ENCODE peak calls at places on chromosomes 11 and 22, in nine cellular contexts. E is hepatocyte, T is PC-3, M is keratinocyte, L is OCI-LY7, Y is endothelial cell of umbilical vein, K is HCT116, V is fibroblast of lung, D is neural progenitor cell. U is an unnamed sample.

GRCh38 chr11:123122341-123122740 is 60.4 kb upstream of the HSPA8 start:
- DNase-seq in E (peak; percentile 66), T (no peak), M (no peak), L (no peak), Y (no peak), K (no peak), V (peak; percentile 30), D (no peak), U (peak; percentile 71)

GRCh38 chr11:35005156-35005780 is 88.8 kb downstream of the PDHX start:
- DNase-seq in E (peak; percentile 26), T (peak; percentile 73), M (no peak), L (no peak), Y (no peak), K (no peak), V (no peak), D (no peak), U (no peak)

GRCh38 chr22:38782402-38783094 is 11.4 kb downstream of the DNAL4 start:
- DNase-seq in E (peak; percentile 27), T (no peak), M (no peak), L (no peak), Y (no peak), K (no peak), V (peak; percentile 88), D (peak; percentile 36), U (peak; percentile 96)

GRCh38 chr11:9231848-9232177 is 33.3 kb downstream of the DENND5A start:
- DNase-seq in E (no peak), T (no peak), M (no peak), L (no peak), Y (peak; percentile 86), K (no peak), V (peak; percentile 75), D (no peak), U (peak; percentile 70)

GRCh38 chr22:43154887-43155536 is 3.7 kb downstream of the TSPO start:
- DNase-seq in E (no peak), T (no peak), M (no peak), L (no peak), Y (no peak), K (no peak), V (no peak), D (no peak), U (peak; percentile 68)

GRCh38 chr11:62137276-62137861 is 13.6 kb downstream of the INCENP start:
- DNase-seq in E (no peak), T (no peak), M (no peak), L (no peak), Y (no peak), K (no peak), V (no peak), D (no peak), U (no peak)

GRCh38 chr22:29202231-29203192 is 3.2 kb upstream of the EMID1 start:
- DNase-seq in E (no peak), T (peak; percentile 31), M (no peak), L (peak; percentile 70), Y (peak; percentile 26), K (no peak), V (peak; percentile 57), D (peak; percentile 65), U (peak; percentile 93)

GRCh38 chr11:110317516-110317932 is 21.1 kb upstream of the RDX start:
- DNase-seq in E (no peak), T (peak; percentile 51), M (no peak), L (no peak), Y (peak; percentile 98), K (no peak), V (peak; percentile 70), D (no peak), U (no peak)

GRCh38 chr22:47196881-47197701 is 434.6 kb downstream of the TBC1D22A start:
- DNase-seq in E (no peak), T (no peak), M (no peak), L (no peak), Y (no peak), K (no peak), V (no peak), D (no peak), U (peak; percentile 76)

GRCh38 chr11:129230006-129230405 is 37.9 kb upstream of the ARHGAP32 start:
- DNase-seq in E (no peak), T (peak; percentile 43), M (no peak), L (no peak), Y (peak; percentile 12), K (no peak), V (no peak), D (no peak), U (no peak)

GRCh38 chr11:111808063-111808588 is 41.9 kb upstream of the PPP2R1B start:
- DNase-seq in E (no peak), T (no peak), M (no peak), L (no peak), Y (no peak), K (no peak), V (no peak), D (no peak), U (no peak)

GRCh38 chr11:10592331-10592730 is 23.9 kb upstream of the LYVE1 start:
- DNase-seq in E (peak; percentile 48), T (peak; percentile 91), M (no peak), L (no peak), Y (peak; percentile 68), K (peak; percentile 26), V (peak; percentile 97), D (no peak), U (peak; percentile 92)

DNA sequence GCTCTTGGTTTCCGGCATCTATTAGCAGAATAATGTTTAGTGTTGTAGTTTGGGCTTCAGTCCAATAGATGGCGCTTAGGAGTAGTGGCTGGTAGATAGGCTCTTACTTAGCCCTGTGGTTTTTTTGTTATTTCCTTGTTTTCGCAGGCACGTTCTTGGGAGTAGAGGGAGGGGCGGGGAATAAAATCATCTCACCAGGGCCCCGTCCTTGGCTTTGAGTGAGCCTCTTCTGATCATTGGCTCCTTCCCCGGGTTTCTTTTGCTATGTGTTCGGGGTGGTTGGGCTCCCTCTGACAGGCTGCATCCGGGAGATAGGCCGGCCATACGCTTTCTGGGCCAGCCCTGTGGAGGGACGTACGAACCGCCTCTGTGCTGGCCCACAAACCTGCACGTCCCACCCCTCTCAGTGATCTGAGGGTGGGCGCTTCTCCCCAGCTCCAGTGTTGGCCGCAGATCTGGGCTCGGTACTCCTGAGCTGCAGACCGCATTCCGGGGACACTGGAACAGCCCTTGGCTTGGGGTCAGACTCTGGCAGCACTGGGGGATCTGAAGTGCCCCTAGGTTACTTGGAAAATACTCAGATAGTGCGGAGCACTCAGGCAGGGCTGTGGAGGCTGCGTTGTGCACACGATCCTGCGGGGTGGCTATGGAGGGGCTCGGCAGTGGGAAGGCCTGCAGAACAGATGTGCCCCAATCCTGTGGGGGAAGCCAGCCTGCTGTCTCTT is 217.0 kb downstream of the DYNC2H1 start:
- DNase-seq in E (peak; percentile 69), T (peak; percentile 92), M (peak; percentile 15), L (peak; percentile 51), Y (peak; percentile 77), K (peak; percentile 58), V (peak; percentile 74), D (peak; percentile 69), U (peak; percentile 83)
- H3K4me2 ChIP-seq in E (no peak overlapping the region), T (peak overlapping the region; percentile 19), M (no peak overlapping the region), L (no peak overlapping the region), Y (no peak overlapping the region), K (peak overlapping the region; percentile 41), V (no peak overlapping the region), D (peak overlapping the region; percentile 45), U (peak overlapping the region; percentile 58)

DNA sequence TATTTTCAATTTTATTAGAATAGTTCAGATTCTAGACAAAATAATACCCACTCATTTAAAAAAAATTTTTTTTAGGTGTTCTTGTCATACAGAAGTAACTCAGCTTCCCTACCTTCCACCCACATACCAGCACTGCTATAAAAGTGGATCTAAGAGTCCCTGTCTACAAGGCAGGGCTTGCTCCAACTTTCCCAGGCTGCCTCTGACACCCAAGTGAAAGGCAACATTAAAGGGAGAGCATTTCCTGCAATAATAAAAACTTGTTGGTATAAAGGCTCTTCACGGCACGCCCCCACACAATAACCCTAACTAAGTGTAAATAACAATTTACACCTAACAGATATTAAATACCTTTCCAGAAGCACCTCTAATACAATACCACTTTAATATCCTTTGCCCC is 127.2 kb downstream of the APOL5 start:
- DNase-seq in E (no peak), T (no peak), M (no peak), L (no peak), Y (no peak), K (no peak), V (no peak), D (no peak), U (no peak)
- H4K20me1 ChIP-seq in E (no peaks in the 10 kb centered on the region), T (no peaks in the 10 kb centered on the region), M (no peaks in the 10 kb centered on the region), L (no peaks in the 10 kb centered on the region), Y (no peaks in the 10 kb centered on the region), K (no peaks in the 10 kb centered on the region), V (no peaks in the 10 kb centered on the region), D (peaks cover 15% of the 10 kb centered on the region), U (no peaks in the 10 kb centered on the region)

GRCh38 chr11:113550179-113550578 is 75.0 kb upstream of the DRD2 start:
- DNase-seq in E (no peak), T (no peak), M (no peak), L (no peak), Y (no peak), K (no peak), V (no peak), D (no peak), U (no peak)

GRCh38 chr11:113549611-113550061 is 74.4 kb upstream of the DRD2 start:
- DNase-seq in E (no peak), T (no peak), M (peak; percentile 81), L (no peak), Y (no peak), K (no peak), V (peak; percentile 57), D (no peak), U (peak; percentile 30)

GRCh38 chr11:113549061-113549460 is 73.9 kb upstream of the DRD2 start:
- DNase-seq in E (no peak), T (no peak), M (no peak), L (no peak), Y (no peak), K (no peak), V (no peak), D (no peak), U (no peak)

GRCh38 chr11:113546757-113547507 is 71.7 kb upstream of the DRD2 start:
- DNase-seq in E (no peak), T (peak; percentile 97), M (no peak), L (no peak), Y (no peak), K (no peak), V (peak; percentile 97), D (no peak), U (peak; percentile 65)

GRCh38 chr11:113547739-113548138 is 72.5 kb upstream of the DRD2 start:
- DNase-seq in E (no peak), T (no peak), M (no peak), L (no peak), Y (no peak), K (no peak), V (no peak), D (no peak), U (no peak)
- H3K4me2 ChIP-seq in E (no peak overlapping the region), T (peak overlapping the region; percentile 52), M (peak overlapping the region; percentile 33), L (no peak overlapping the region), Y (no peak overlapping the region), K (no peak overlapping the region), V (no peak overlapping the region), D (no peak overlapping the region), U (peak overlapping the region; percentile 1)

DNA sequence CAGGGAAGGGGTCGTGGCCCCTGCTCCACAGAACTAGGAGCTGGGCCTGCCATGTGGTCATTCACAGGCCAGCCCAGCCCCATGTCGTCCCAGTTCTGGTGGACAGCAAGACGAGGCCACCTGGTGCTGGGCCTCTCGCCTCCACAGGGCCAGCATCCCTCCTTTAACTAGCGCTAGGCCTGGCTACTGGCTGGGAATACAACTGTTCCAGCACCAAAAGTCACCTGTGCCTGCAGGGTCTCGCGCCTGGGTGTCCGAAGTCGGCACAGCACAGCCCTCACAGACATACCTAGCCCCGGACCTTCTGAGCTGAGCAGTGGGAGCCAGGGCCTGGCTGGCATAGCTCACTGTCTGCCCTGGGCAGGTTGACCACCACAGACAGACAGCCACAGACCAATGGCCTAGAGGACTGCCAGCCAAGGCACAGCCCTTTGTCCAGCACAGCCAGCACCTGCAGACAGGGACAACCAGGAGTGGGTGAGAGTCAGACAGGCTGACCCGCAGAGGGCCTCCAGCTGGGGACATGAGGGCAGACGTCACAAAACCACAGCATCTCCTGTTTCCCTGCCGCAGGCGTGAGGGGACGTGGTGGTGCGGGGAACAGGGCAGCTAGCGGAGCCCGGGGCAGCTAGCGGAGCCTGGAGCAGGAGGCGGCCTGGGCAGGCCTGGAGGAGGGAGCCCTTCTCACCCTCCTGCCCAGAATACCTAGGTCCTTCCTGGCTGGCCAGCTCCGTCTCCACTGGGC is 27.2 kb upstream of the TH start:
- DNase-seq in E (no peak), T (no peak), M (no peak), L (no peak), Y (no peak), K (no peak), V (no peak), D (no peak), U (peak; percentile 89)
- H4K20me1 ChIP-seq in E (no peaks in the 10 kb centered on the region), T (no peaks in the 10 kb centered on the region), M (no peaks in the 10 kb centered on the region), L (no peaks in the 10 kb centered on the region), Y (no peaks in the 10 kb centered on the region), K (no peaks in the 10 kb centered on the region), V (no peaks in the 10 kb centered on the region), D (no peaks in the 10 kb centered on the region), U (no peaks in the 10 kb centered on the region)